ENCODE peak calls at places on chromosomes 5 and 9, in four cellular contexts. One of them, this sample, is unnamed.

GRCh38 chr9:124220551-124221451 is 36.9 kb upstream of the NEK6 start:
- DNase-seq in K562: no peak
- DNase-seq in GM12878: no peak
- DNase-seq in SK-N-SH: peak
- DNase-seq in this sample: peak

GRCh38 chr5:72649449-72649848 is 142.2 kb upstream of the ZNF366 start:
- DNase-seq in K562: peak
- DNase-seq in GM12878: no peak
- DNase-seq in SK-N-SH: no peak
- DNase-seq in this sample: peak

GRCh38 chr9:127140842-127141675 is 18.6 kb upstream of the ANGPTL2 start:
- DNase-seq in K562: no peak
- DNase-seq in GM12878: no peak
- DNase-seq in SK-N-SH: no peak
- DNase-seq in this sample: no peak

GRCh38 chr5:124056326-124057160 is 544.6 kb downstream of the CSNK1G3 start:
- DNase-seq in K562: no peak
- DNase-seq in GM12878: peak
- DNase-seq in SK-N-SH: no peak
- DNase-seq in this sample: no peak

GRCh38 chr5:161138751-161139455 is 286.9 kb upstream of the ATP10B start:
- DNase-seq in K562: no peak
- DNase-seq in GM12878: no peak
- DNase-seq in SK-N-SH: no peak
- DNase-seq in this sample: no peak

GRCh38 chr5:39533749-39534148 is 109.0 kb upstream of the DAB2 start:
- DNase-seq in K562: no peak
- DNase-seq in GM12878: no peak
- DNase-seq in SK-N-SH: no peak
- DNase-seq in this sample: no peak

GRCh38 chr5:137122075-137122474 is 377.1 kb downstream of the SPOCK1 start:
- DNase-seq in K562: no peak
- DNase-seq in GM12878: no peak
- DNase-seq in SK-N-SH: no peak
- DNase-seq in this sample: peak

GRCh38 chr9:682633-683508 is 158.6 kb upstream of the DMRT1 start:
- DNase-seq in K562: no peak
- DNase-seq in GM12878: no peak
- DNase-seq in SK-N-SH: no peak
- DNase-seq in this sample: peak

GRCh38 chr5:174065528-174066189 is 20.2 kb downstream of the NSG2 start:
- DNase-seq in K562: no peak
- DNase-seq in GM12878: no peak
- DNase-seq in SK-N-SH: peak
- DNase-seq in this sample: no peak

GRCh38 chr5:56454219-56454862 is 221.2 kb upstream of the ANKRD55 start:
- DNase-seq in K562: no peak
- DNase-seq in GM12878: no peak
- DNase-seq in SK-N-SH: no peak
- DNase-seq in this sample: no peak

GRCh38 chr9:121362813-121363585 is 7.1 kb downstream of the STOM start:
- DNase-seq in K562: no peak
- DNase-seq in GM12878: no peak
- DNase-seq in SK-N-SH: no peak
- DNase-seq in this sample: peak

GRCh38 chr5:139669681-139670368 is 21.7 kb downstream of the CXXC5 start:
- DNase-seq in K562: peak
- DNase-seq in GM12878: no peak
- DNase-seq in SK-N-SH: peak
- DNase-seq in this sample: no peak

GRCh38 chr9:95138474-95138873 is 179.0 kb downstream of the FANCC start:
- DNase-seq in K562: no peak
- DNase-seq in GM12878: no peak
- DNase-seq in SK-N-SH: peak
- DNase-seq in this sample: peak

GRCh38 chr5:153972240-153972639 is 66.5 kb downstream of the FAM114A2 start:
- DNase-seq in K562: no peak
- DNase-seq in GM12878: no peak
- DNase-seq in SK-N-SH: no peak
- DNase-seq in this sample: no peak

GRCh38 chr9:20558609-20559016 is 63.7 kb downstream of the MLLT3 start:
- DNase-seq in K562: no peak
- DNase-seq in GM12878: no peak
- DNase-seq in SK-N-SH: no peak
- DNase-seq in this sample: peak
- TF ChIP-seq RCOR1 in K562: no peak
- TF ChIP-seq RCOR1 in GM12878: no peak
- TF ChIP-seq RCOR1 in SK-N-SH: no peak
- TF ChIP-seq RCOR1 in this sample: no peak

DNA sequence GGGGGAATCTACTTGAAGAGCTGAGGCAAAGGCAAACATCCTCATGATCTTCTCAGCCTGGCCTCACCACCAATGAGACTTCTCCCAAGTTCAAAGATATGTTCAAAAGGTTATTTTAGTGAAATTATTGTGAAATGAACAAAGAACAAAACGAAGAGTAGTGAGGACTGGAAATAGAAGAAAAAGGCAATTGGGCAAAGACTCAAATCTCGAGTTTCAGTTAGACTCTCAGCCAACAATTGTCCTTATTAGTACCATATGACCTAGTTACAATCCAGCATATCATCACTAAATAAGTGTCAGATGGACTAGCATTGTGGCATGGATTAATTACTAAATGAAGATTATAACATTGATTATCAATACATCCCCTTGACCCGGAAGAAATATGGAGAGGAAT is 9.0 kb downstream of the ZNF474 start:
- DNase-seq in K562: no peak
- DNase-seq in GM12878: no peak
- DNase-seq in SK-N-SH: no peak
- DNase-seq in this sample: no peak
- H3K9ac ChIP-seq in K562: no peak
- H3K9ac ChIP-seq in GM12878: no peak
- H3K9ac ChIP-seq in SK-N-SH: no peak
- H3K9ac ChIP-seq in this sample: no peak

GRCh38 chr9:92975452-92975770 is 28.1 kb downstream of the FGD3 start:
- DNase-seq in K562: no peak
- DNase-seq in GM12878: no peak
- DNase-seq in SK-N-SH: no peak
- DNase-seq in this sample: no peak
- TF ChIP-seq RCOR1 in K562: no peak
- TF ChIP-seq RCOR1 in GM12878: no peak
- TF ChIP-seq RCOR1 in SK-N-SH: no peak
- TF ChIP-seq RCOR1 in this sample: no peak

DNA sequence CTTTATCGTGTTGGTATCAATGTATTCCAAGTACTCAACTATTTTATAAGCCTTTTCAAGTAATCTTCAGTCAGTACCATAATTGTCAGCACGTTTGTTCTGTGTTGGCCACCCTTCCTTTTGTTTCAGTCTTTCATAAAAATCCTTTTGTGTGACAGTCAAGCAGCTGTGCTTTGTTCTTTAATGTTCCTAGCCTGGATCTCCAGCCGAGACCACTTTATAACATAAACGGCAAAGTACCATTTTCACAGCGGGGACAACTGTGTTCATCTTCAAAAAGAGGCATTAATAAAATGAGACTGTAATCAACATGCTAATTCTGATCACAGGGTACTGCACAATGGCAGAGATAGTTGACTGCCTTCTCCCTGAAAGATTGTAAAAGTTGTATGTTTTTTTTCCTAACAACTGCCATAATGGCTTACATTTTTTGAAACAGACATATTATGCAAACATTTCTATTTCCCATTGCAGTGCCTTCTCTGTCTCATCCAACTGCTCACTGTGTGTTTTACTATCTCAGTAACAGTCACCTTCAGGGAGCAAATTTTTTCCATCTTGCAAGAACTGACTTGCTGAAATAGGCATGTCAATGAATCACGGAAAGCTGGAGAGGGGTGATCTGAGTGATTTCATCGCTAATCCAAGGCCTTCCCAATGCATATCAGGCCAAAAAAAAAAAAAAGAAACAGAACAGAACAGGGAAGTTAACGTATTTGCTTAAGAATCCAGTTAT is 828.5 kb upstream of the DMAC1 start:
- DNase-seq in K562: no peak
- DNase-seq in GM12878: no peak
- DNase-seq in SK-N-SH: no peak
- DNase-seq in this sample: no peak
- H3K9ac ChIP-seq in K562: no peak
- H3K9ac ChIP-seq in GM12878: no peak
- H3K9ac ChIP-seq in SK-N-SH: no peak
- H3K9ac ChIP-seq in this sample: no peak

DNA sequence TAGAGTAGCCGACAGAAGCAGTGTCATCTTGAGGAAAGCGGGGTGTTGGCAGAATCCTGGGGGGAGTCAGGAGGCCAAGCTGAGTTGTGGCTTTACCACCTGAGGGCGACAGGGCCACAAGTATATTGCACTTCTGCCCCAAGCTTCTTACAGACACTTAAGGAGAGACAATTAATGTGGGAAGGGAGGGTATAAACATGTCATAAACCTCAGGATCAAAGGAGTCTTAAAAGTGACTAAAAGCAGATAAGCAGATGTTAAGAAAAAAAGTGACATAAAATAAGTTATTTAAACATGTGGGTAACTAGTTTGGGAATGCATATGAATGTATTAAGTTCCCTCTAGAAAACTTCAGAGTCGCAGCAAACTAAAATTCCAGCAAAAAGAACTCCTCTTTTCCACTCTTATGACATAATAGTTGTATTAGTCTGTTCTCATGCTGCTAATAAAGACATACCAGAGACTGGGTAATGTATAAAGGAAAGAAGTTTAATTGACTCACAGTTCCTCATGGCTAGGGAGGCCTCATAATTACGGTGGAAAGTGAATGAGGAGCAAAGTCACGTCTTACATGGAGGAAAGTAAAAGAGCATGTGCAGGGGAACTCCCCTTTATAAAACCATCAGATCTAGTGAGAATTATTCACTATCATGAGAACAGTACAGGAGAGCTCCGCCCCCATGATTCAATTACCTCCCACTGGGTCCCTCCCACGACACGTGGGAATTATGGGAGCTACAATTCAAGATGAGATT is 63.8 kb downstream of the ERAP1 start:
- DNase-seq in K562: no peak
- DNase-seq in GM12878: no peak
- DNase-seq in SK-N-SH: no peak
- DNase-seq in this sample: no peak
- TF ChIP-seq RCOR1 in K562: no peak
- TF ChIP-seq RCOR1 in GM12878: no peak
- TF ChIP-seq RCOR1 in SK-N-SH: no peak
- TF ChIP-seq RCOR1 in this sample: no peak

GRCh38 chr9:133681658-133682306 is 45.6 kb downstream of the DBH start:
- DNase-seq in K562: no peak
- DNase-seq in GM12878: no peak
- DNase-seq in SK-N-SH: no peak
- DNase-seq in this sample: no peak
- H3K9ac ChIP-seq in K562: no peak
- H3K9ac ChIP-seq in GM12878: no peak
- H3K9ac ChIP-seq in SK-N-SH: no peak
- H3K9ac ChIP-seq in this sample: no peak

GRCh38 chr9:129273136-129273895 is 95.3 kb upstream of the IER5L start:
- DNase-seq in K562: no peak
- DNase-seq in GM12878: no peak
- DNase-seq in SK-N-SH: no peak
- DNase-seq in this sample: no peak

GRCh38 chr9:129270205-129270604 is 92.1 kb upstream of the IER5L start:
- DNase-seq in K562: no peak
- DNase-seq in GM12878: peak
- DNase-seq in SK-N-SH: no peak
- DNase-seq in this sample: no peak

GRCh38 chr9:129270903-129271431 is 92.9 kb upstream of the IER5L start:
- DNase-seq in K562: no peak
- DNase-seq in GM12878: peak
- DNase-seq in SK-N-SH: no peak
- DNase-seq in this sample: peak

GRCh38 chr9:129273941-129274709 is 96.1 kb upstream of the IER5L start:
- DNase-seq in K562: no peak
- DNase-seq in GM12878: no peak
- DNase-seq in SK-N-SH: peak
- DNase-seq in this sample: no peak

DNA sequence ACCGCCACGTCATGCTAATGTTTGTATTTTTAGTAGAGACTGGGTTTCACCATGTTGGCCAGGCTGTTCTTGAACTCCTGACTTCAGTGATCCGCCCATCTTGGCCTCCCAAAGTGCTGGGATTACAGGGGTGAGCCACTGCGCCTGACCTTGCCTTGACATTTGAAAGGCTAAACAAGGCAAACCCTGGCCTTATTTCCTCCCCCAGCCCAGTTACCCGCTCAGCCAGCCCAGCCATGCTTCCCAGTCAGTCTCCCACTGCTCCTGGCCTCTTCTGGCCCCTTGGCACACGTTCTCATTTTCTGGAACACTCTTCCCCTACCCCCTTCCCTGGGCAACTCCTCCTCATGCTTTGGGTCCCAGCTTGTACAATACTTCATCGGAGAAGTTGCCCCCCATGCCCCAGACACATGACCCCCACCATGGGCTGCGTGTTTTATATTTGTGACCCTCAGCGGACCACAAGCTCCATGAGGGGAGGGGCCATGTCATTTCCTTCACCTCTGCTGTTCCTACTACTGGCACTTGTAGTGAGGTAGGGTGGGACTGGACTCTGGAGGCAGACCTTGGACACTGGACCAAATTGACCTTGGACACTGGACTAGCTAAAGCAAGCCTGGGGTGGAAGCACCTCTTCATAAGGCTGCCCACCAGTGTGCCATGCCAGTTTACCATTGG is 94.4 kb upstream of the IER5L start:
- DNase-seq in K562: no peak
- DNase-seq in GM12878: no peak
- DNase-seq in SK-N-SH: peak
- DNase-seq in this sample: no peak
- TF ChIP-seq RCOR1 in K562: no peak
- TF ChIP-seq RCOR1 in GM12878: no peak
- TF ChIP-seq RCOR1 in SK-N-SH: no peak
- TF ChIP-seq RCOR1 in this sample: no peak

GRCh38 chr9:116027951-116028350 is 125.6 kb upstream of the PAPPA start:
- DNase-seq in K562: no peak
- DNase-seq in GM12878: no peak
- DNase-seq in SK-N-SH: no peak
- DNase-seq in this sample: peak
- H3K9ac ChIP-seq in K562: no peak
- H3K9ac ChIP-seq in GM12878: no peak
- H3K9ac ChIP-seq in SK-N-SH: peak
- H3K9ac ChIP-seq in this sample: no peak

This sample was measured in IMR-90.